ENCODE peak calls at places on chromosomes 3 and 15, in ten cellular contexts. F is SK-N-SH, Z is HepG2, I is stomach, N is A549, R is sigmoid colon, S is ovary, T is H1, O is GM12878, B is transverse colon. A is an unnamed sample.

GRCh38 chr3:156175570-156175969 is 55.2 kb downstream of the KCNAB1 start:
- DNase-seq in F (no peak), Z (no peak), I (no peak), N (no peak), R (no peak), S (no peak), T (no peak), O (no peak), B (no peak), A (no peak)

GRCh38 chr3:62373215-62373614 is at the start of gene FEZF2:
- DNase-seq in F (peak; percentile 39), Z (no peak), I (no peak), N (no peak), R (no peak), S (no peak), T (no peak), O (no peak), B (no peak), A (no peak)

GRCh38 chr3:128490650-128491070 is 2.3 kb downstream of the GATA2 start:
- DNase-seq in F (no peak), Z (no peak), I (no peak), N (no peak), R (no peak), S (no peak), T (no peak), O (no peak), B (no peak), A (no peak)

GRCh38 chr3:50926868-50927267 is 252.1 kb downstream of the DOCK3 start:
- DNase-seq in F (no peak), Z (no peak), I (no peak), N (no peak), R (no peak), S (no peak), T (no peak), O (no peak), B (no peak), A (no peak)

GRCh38 chr15:98933376-98933775 is 74.2 kb downstream of the PGPEP1L start:
- DNase-seq in F (no peak), Z (no peak), I (no peak), N (no peak), R (no peak), S (peak; percentile 5), T (no peak), O (no peak), B (no peak), A (no peak)

GRCh38 chr15:45704329-45705249 is 69.8 kb downstream of the SQOR start:
- DNase-seq in F (peak; percentile 52), Z (no peak), I (no peak), N (no peak), R (peak; percentile 67), S (no peak), T (no peak), O (no peak), B (peak; percentile 18), A (no peak)

GRCh38 chr15:53588773-53589172 is 170.7 kb downstream of the WDR72 start:
- DNase-seq in F (no peak), Z (no peak), I (no peak), N (peak; percentile 25), R (no peak), S (no peak), T (no peak), O (no peak), B (no peak), A (no peak)

GRCh38 chr15:80801891-80802680 is 22.9 kb downstream of the CEMIP start:
- DNase-seq in F (no peak), Z (no peak), I (no peak), N (no peak), R (no peak), S (no peak), T (no peak), O (no peak), B (peak; percentile 32), A (no peak)

GRCh38 chr3:66425566-66425965 is 75.3 kb downstream of the LRIG1 start:
- DNase-seq in F (no peak), Z (no peak), I (no peak), N (no peak), R (no peak), S (no peak), T (no peak), O (no peak), B (no peak), A (no peak)

GRCh38 chr3:39814007-39814406 is 4.6 kb downstream of the MYRIP start:
- DNase-seq in F (no peak), Z (no peak), I (peak; percentile 68), N (no peak), R (no peak), S (no peak), T (no peak), O (no peak), B (no peak), A (no peak)

GRCh38 chr15:41281236-41281635 is 50.2 kb downstream of the CHP1 start:
- DNase-seq in F (no peak), Z (peak; percentile 37), I (no peak), N (peak; percentile 10), R (no peak), S (no peak), T (no peak), O (no peak), B (no peak), A (no peak)

GRCh38 chr3:112682361-112682760 is 41.4 kb upstream of the CCDC80 start:
- DNase-seq in F (no peak), Z (no peak), I (no peak), N (no peak), R (no peak), S (no peak), T (no peak), O (no peak), B (no peak), A (no peak)

GRCh38 chr3:119362010-119362409 is 67.8 kb downstream of the ARHGAP31 start:
- DNase-seq in F (no peak), Z (no peak), I (no peak), N (no peak), R (no peak), S (no peak), T (no peak), O (no peak), B (no peak), A (no peak)

GRCh38 chr3:119357190-119357589 is 63.0 kb downstream of the ARHGAP31 start:
- DNase-seq in F (no peak), Z (no peak), I (no peak), N (no peak), R (no peak), S (no peak), T (no peak), O (no peak), B (no peak), A (no peak)

GRCh38 chr3:119360736-119361462 is 66.7 kb downstream of the ARHGAP31 start:
- DNase-seq in F (no peak), Z (no peak), I (no peak), N (no peak), R (no peak), S (no peak), T (no peak), O (no peak), B (no peak), A (no peak)

GRCh38 chr3:119359476-119359998 is 65.4 kb downstream of the ARHGAP31 start:
- DNase-seq in F (no peak), Z (no peak), I (no peak), N (no peak), R (no peak), S (no peak), T (no peak), O (no peak), B (no peak), A (no peak)

DNA sequence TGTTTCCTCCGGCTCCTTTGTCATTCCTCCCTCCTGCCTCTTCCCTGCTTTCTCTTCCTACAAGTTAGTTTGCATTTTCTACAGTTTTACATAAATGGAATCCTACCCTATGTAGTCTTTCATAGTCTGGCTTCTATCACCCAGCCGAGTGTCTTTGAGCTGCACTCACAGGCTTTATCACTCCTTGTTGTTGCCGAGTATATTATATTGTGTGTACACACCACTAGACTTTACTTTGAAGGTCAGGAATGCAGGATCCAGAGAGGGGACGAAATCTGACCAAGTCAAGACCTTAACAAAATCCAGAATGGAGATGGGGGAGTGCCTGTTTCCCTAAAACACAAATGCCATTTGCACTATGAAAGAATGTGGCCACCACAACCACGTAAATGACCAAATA is 65.9 kb downstream of the ARHGAP31 start:
- DNase-seq in F (no peak), Z (no peak), I (no peak), N (no peak), R (no peak), S (no peak), T (no peak), O (no peak), B (no peak), A (no peak)
- TF ChIP-seq EP300 in F (no peak), Z (no peak), I (no peak), N (no peak), R (no peak), S (no peak), T (no peak), O (no peak), B (no peak), A (no peak)

GRCh38 chr15:25268166-25268565 is 170.7 kb downstream of the UBE3A start:
- DNase-seq in F (no peak), Z (peak; percentile 5), I (no peak), N (no peak), R (no peak), S (no peak), T (no peak), O (no peak), B (no peak), A (no peak)
- TF ChIP-seq CTCF in F (peak; percentile 35), Z (peak; percentile 55), I (no peak), N (no peak), R (no peak), S (no peak), T (peak; percentile 52), O (no peak), B (no peak), A (no peak)

DNA sequence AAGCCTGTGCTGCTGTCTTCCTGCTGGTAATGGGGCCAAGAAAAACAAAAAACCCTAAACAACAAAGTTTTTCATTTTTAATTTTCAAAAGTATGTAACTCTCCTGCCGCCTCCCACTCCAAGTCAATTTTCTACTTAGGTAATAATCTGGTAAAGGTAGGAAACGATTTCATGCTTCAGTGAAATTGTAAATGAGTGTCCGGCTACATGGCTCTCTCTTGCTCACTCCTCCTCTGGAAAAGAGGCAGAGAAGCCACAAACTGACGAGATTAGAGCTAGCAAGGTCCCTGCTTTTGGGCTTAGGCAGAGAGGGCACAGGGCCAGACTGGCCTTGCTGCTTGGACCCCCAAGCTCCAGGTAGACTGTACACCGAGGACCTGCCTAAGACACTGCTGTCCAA is 23.4 kb downstream of the KLHL25 start:
- DNase-seq in F (no peak), Z (no peak), I (no peak), N (no peak), R (no peak), S (no peak), T (no peak), O (no peak), B (no peak), A (no peak)
- TF ChIP-seq EP300 in F (no peak), Z (no peak), I (no peak), N (no peak), R (no peak), S (no peak), T (no peak), O (no peak), B (no peak), A (no peak)

DNA sequence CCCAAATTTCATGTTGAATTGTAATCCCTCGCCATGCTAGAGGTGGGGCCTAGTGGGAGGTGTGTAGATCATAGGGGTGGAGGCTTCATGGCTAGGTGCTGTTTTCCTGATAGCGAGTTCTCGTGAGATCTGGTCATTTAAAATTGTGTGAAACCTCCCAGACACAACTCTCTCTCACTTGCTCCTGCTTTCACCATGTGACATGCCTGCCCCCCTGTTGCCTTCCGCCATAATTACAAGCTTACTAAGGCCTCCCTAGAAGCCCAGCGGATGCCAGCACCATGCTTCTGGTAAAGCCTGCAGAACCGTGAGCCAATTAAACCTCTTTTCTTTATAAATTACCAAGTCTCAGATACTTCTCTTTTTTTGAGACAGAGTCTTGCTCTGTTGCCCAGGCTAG is 36.0 kb downstream of the CCDC54 start:
- DNase-seq in F (no peak), Z (no peak), I (no peak), N (no peak), R (no peak), S (no peak), T (no peak), O (no peak), B (no peak), A (no peak)
- TF ChIP-seq CTCF in F (no peak), Z (no peak), I (no peak), N (no peak), R (no peak), S (no peak), T (peak; percentile 45), O (no peak), B (no peak), A (no peak)

A was measured in tibial nerve.